ENCODE peak calls at places on chromosomes 2 and 18, in ten cellular contexts. One of them, this sample, is unnamed.
A peak's percentile ranks its signal among the peaks of the same experiment; 100 is the strongest.

GRCh38 chr2:186726938-186727337 is 33.1 kb downstream of the FAM171B start:
- DNase-seq in breast epithelium: no peak
- DNase-seq in heart left ventricle: no peak
- DNase-seq in HCT116: no peak
- DNase-seq in A549: no peak
- DNase-seq in ovary: no peak
- DNase-seq in stomach: no peak
- DNase-seq in IMR-90: peak; percentile 60
- DNase-seq in uterus: no peak
- DNase-seq in spleen: no peak
- DNase-seq in this sample: no peak

GRCh38 chr2:216057688-216058193 is 23.9 kb downstream of the PECR start:
- DNase-seq in breast epithelium: no peak
- DNase-seq in heart left ventricle: no peak
- DNase-seq in HCT116: peak; percentile 13
- DNase-seq in A549: peak; percentile 36
- DNase-seq in ovary: no peak
- DNase-seq in stomach: peak; percentile 40
- DNase-seq in IMR-90: peak; percentile 70
- DNase-seq in uterus: no peak
- DNase-seq in spleen: peak; percentile 87
- DNase-seq in this sample: peak; percentile 64

GRCh38 chr2:127324635-127325034 is 30.7 kb upstream of the ERCC3 start:
- DNase-seq in breast epithelium: no peak
- DNase-seq in heart left ventricle: no peak
- DNase-seq in HCT116: no peak
- DNase-seq in A549: peak; percentile 25
- DNase-seq in ovary: no peak
- DNase-seq in stomach: no peak
- DNase-seq in IMR-90: peak; percentile 68
- DNase-seq in uterus: no peak
- DNase-seq in spleen: no peak
- DNase-seq in this sample: no peak

GRCh38 chr2:220664272-220665107 is 907.6 kb downstream of the EPHA4 start:
- DNase-seq in breast epithelium: no peak
- DNase-seq in heart left ventricle: no peak
- DNase-seq in HCT116: no peak
- DNase-seq in A549: no peak
- DNase-seq in ovary: no peak
- DNase-seq in stomach: no peak
- DNase-seq in IMR-90: peak; percentile 66
- DNase-seq in uterus: no peak
- DNase-seq in spleen: no peak
- DNase-seq in this sample: no peak

GRCh38 chr2:119063146-119063545 is 95.4 kb downstream of the C1QL2 start:
- DNase-seq in breast epithelium: no peak
- DNase-seq in heart left ventricle: no peak
- DNase-seq in HCT116: no peak
- DNase-seq in A549: no peak
- DNase-seq in ovary: no peak
- DNase-seq in stomach: no peak
- DNase-seq in IMR-90: no peak
- DNase-seq in uterus: no peak
- DNase-seq in spleen: no peak
- DNase-seq in this sample: no peak

GRCh38 chr2:161952722-161953322 is 121.2 kb downstream of the DPP4 start:
- DNase-seq in breast epithelium: no peak
- DNase-seq in heart left ventricle: no peak
- DNase-seq in HCT116: no peak
- DNase-seq in A549: no peak
- DNase-seq in ovary: no peak
- DNase-seq in stomach: no peak
- DNase-seq in IMR-90: no peak
- DNase-seq in uterus: no peak
- DNase-seq in spleen: no peak
- DNase-seq in this sample: no peak

GRCh38 chr2:147689510-147689909 is 155.3 kb upstream of the ACVR2A start:
- DNase-seq in breast epithelium: no peak
- DNase-seq in heart left ventricle: no peak
- DNase-seq in HCT116: no peak
- DNase-seq in A549: no peak
- DNase-seq in ovary: no peak
- DNase-seq in stomach: no peak
- DNase-seq in IMR-90: no peak
- DNase-seq in uterus: no peak
- DNase-seq in spleen: no peak
- DNase-seq in this sample: no peak

GRCh38 chr2:58574873-58575272 is 333.7 kb upstream of the FANCL start:
- DNase-seq in breast epithelium: no peak
- DNase-seq in heart left ventricle: no peak
- DNase-seq in HCT116: no peak
- DNase-seq in A549: no peak
- DNase-seq in ovary: no peak
- DNase-seq in stomach: no peak
- DNase-seq in IMR-90: no peak
- DNase-seq in uterus: no peak
- DNase-seq in spleen: no peak
- DNase-seq in this sample: no peak

GRCh38 chr18:26650310-26651285 is 102.2 kb upstream of the KCTD1 start:
- DNase-seq in breast epithelium: no peak
- DNase-seq in heart left ventricle: no peak
- DNase-seq in HCT116: no peak
- DNase-seq in A549: no peak
- DNase-seq in ovary: no peak
- DNase-seq in stomach: no peak
- DNase-seq in IMR-90: no peak
- DNase-seq in uterus: no peak
- DNase-seq in spleen: no peak
- DNase-seq in this sample: no peak

GRCh38 chr2:59301466-59302402 is 1060.6 kb upstream of the FANCL start:
- DNase-seq in breast epithelium: peak; percentile 42
- DNase-seq in heart left ventricle: peak; percentile 29
- DNase-seq in HCT116: peak; percentile 15
- DNase-seq in A549: peak; percentile 7
- DNase-seq in ovary: no peak
- DNase-seq in stomach: peak; percentile 31
- DNase-seq in IMR-90: peak; percentile 70
- DNase-seq in uterus: peak; percentile 29
- DNase-seq in spleen: no peak
- DNase-seq in this sample: peak; percentile 17

GRCh38 chr2:174664084-174664759 is 66.6 kb upstream of the WIPF1 start:
- DNase-seq in breast epithelium: no peak
- DNase-seq in heart left ventricle: no peak
- DNase-seq in HCT116: no peak
- DNase-seq in A549: no peak
- DNase-seq in ovary: no peak
- DNase-seq in stomach: no peak
- DNase-seq in IMR-90: no peak
- DNase-seq in uterus: no peak
- DNase-seq in spleen: no peak
- DNase-seq in this sample: no peak

GRCh38 chr2:133334923-133335322 is 233.3 kb downstream of the NCKAP5 start:
- DNase-seq in breast epithelium: no peak
- DNase-seq in heart left ventricle: no peak
- DNase-seq in HCT116: no peak
- DNase-seq in A549: no peak
- DNase-seq in ovary: no peak
- DNase-seq in stomach: no peak
- DNase-seq in IMR-90: no peak
- DNase-seq in uterus: no peak
- DNase-seq in spleen: no peak
- DNase-seq in this sample: no peak

GRCh38 chr2:16623564-16624418 is 41.8 kb downstream of the CYRIA start:
- DNase-seq in breast epithelium: no peak
- DNase-seq in heart left ventricle: no peak
- DNase-seq in HCT116: no peak
- DNase-seq in A549: no peak
- DNase-seq in ovary: no peak
- DNase-seq in stomach: no peak
- DNase-seq in IMR-90: no peak
- DNase-seq in uterus: no peak
- DNase-seq in spleen: no peak
- DNase-seq in this sample: no peak
- H3K27ac ChIP-seq in breast epithelium: peak overlapping the region; percentile 76
- H3K27ac ChIP-seq in heart left ventricle: peak overlapping the region; percentile 56
- H3K27ac ChIP-seq in HCT116: no peak overlapping the region
- H3K27ac ChIP-seq in A549: no peak overlapping the region
- H3K27ac ChIP-seq in ovary: peak overlapping the region; percentile 75
- H3K27ac ChIP-seq in stomach: peak overlapping the region; percentile 74
- H3K27ac ChIP-seq in IMR-90: no peak overlapping the region
- H3K27ac ChIP-seq in uterus: no peak overlapping the region
- H3K27ac ChIP-seq in spleen: no peak overlapping the region
- H3K27ac ChIP-seq in this sample: peak overlapping the region; percentile 80

GRCh38 chr2:130156624-130157004 is 11.7 kb upstream of the CCDC74B start:
- DNase-seq in breast epithelium: no peak
- DNase-seq in heart left ventricle: no peak
- DNase-seq in HCT116: no peak
- DNase-seq in A549: no peak
- DNase-seq in ovary: no peak
- DNase-seq in stomach: no peak
- DNase-seq in IMR-90: no peak
- DNase-seq in uterus: no peak
- DNase-seq in spleen: peak; percentile 73
- DNase-seq in this sample: peak; percentile 36
- TF ChIP-seq POLR2A in breast epithelium: no peak
- TF ChIP-seq POLR2A in heart left ventricle: no peak
- TF ChIP-seq POLR2A in HCT116: no peak
- TF ChIP-seq POLR2A in A549: no peak
- TF ChIP-seq POLR2A in ovary: no peak
- TF ChIP-seq POLR2A in stomach: no peak
- TF ChIP-seq POLR2A in IMR-90: no peak
- TF ChIP-seq POLR2A in uterus: no peak
- TF ChIP-seq POLR2A in spleen: no peak
- TF ChIP-seq POLR2A in this sample: no peak

DNA sequence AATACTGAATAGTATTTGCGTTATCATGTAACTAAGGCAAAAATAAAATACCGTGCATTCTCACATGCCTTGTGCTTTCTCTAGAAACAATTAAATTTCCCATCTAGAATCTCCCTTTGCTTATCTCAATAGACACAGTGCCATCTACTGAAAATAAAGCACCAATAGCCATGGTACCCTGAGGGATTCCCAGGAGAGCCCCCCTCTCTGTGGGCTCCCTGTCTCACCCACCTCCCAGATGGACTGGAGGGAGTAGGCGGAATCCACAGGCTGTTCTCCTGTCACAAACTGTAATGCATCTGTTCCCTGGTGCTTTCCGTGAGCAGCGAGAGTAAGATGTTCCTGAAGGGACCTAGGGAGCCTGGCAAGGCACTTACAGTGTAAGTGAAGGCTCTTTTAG is 112.4 kb upstream of the UPP2 start:
- DNase-seq in breast epithelium: no peak
- DNase-seq in heart left ventricle: no peak
- DNase-seq in HCT116: no peak
- DNase-seq in A549: no peak
- DNase-seq in ovary: no peak
- DNase-seq in stomach: no peak
- DNase-seq in IMR-90: no peak
- DNase-seq in uterus: no peak
- DNase-seq in spleen: no peak
- DNase-seq in this sample: no peak
- TF ChIP-seq CTCF in breast epithelium: no peak
- TF ChIP-seq CTCF in heart left ventricle: no peak
- TF ChIP-seq CTCF in HCT116: no peak
- TF ChIP-seq CTCF in A549: no peak
- TF ChIP-seq CTCF in ovary: no peak
- TF ChIP-seq CTCF in stomach: no peak
- TF ChIP-seq CTCF in IMR-90: no peak
- TF ChIP-seq CTCF in uterus: no peak
- TF ChIP-seq CTCF in spleen: no peak
- TF ChIP-seq CTCF in this sample: no peak

GRCh38 chr2:233421091-233421816 is 67.0 kb downstream of the DGKD start:
- DNase-seq in breast epithelium: peak; percentile 1
- DNase-seq in heart left ventricle: no peak
- DNase-seq in HCT116: no peak
- DNase-seq in A549: no peak
- DNase-seq in ovary: no peak
- DNase-seq in stomach: peak; percentile 29
- DNase-seq in IMR-90: no peak
- DNase-seq in uterus: no peak
- DNase-seq in spleen: no peak
- DNase-seq in this sample: no peak

GRCh38 chr2:233418052-233418760 is 63.9 kb downstream of the DGKD start:
- DNase-seq in breast epithelium: no peak
- DNase-seq in heart left ventricle: no peak
- DNase-seq in HCT116: no peak
- DNase-seq in A549: no peak
- DNase-seq in ovary: no peak
- DNase-seq in stomach: peak; percentile 59
- DNase-seq in IMR-90: no peak
- DNase-seq in uterus: no peak
- DNase-seq in spleen: no peak
- DNase-seq in this sample: peak; percentile 36

GRCh38 chr2:233417282-233417681 is 63.0 kb downstream of the DGKD start:
- DNase-seq in breast epithelium: no peak
- DNase-seq in heart left ventricle: no peak
- DNase-seq in HCT116: no peak
- DNase-seq in A549: no peak
- DNase-seq in ovary: no peak
- DNase-seq in stomach: peak; percentile 16
- DNase-seq in IMR-90: no peak
- DNase-seq in uterus: no peak
- DNase-seq in spleen: no peak
- DNase-seq in this sample: no peak

GRCh38 chr2:233419626-233420431 is 65.5 kb downstream of the DGKD start:
- DNase-seq in breast epithelium: no peak
- DNase-seq in heart left ventricle: no peak
- DNase-seq in HCT116: no peak
- DNase-seq in A549: no peak
- DNase-seq in ovary: no peak
- DNase-seq in stomach: peak; percentile 76
- DNase-seq in IMR-90: peak; percentile 31
- DNase-seq in uterus: no peak
- DNase-seq in spleen: peak; percentile 32
- DNase-seq in this sample: peak; percentile 61

DNA sequence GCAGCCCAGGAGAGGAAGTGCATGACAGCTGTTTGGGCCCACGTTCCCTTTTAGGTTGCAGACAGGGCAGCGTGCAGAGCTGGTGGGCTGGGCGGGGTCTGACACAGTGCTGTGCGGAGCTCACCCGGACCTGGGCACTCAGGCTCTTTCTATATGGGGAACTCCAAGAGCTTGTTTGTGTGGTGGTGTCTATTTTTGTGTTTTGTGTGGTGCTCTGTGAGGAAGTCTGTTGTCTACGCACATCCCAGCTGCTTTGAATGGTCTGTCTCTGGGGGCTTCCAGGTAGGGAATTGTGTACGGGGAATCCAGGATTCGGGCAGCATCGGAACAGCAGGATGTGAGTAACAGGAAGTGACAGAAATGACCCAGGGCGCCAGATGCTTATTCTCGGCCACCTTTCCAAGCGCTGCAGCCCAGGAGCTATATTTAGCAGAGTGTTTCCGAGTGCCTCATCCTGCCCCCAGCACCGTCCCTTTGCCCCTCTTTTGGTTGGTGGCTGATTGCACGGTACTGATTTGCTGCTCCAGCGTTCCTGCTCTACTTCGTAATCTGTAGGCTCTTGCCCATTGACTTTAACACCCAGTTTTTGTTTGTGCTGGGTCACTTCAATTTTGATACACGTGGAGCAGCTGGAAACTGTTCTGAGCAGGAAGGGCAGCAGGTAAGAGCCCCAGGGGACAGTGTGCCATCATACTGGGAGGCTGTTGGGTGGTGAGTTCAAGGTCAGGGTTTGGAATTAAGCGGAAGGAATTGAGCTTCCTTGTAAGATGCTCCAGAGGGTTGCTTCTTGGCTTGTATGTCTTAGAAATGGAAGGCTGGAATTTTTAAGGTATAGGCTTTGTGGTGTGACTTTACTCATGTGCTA is 64.7 kb downstream of the DGKD start:
- DNase-seq in breast epithelium: no peak
- DNase-seq in heart left ventricle: peak; percentile 81
- DNase-seq in HCT116: peak; percentile 37
- DNase-seq in A549: peak; percentile 47
- DNase-seq in ovary: no peak
- DNase-seq in stomach: peak; percentile 65
- DNase-seq in IMR-90: peak; percentile 57
- DNase-seq in uterus: no peak
- DNase-seq in spleen: peak; percentile 91
- DNase-seq in this sample: no peak
- H3K27ac ChIP-seq in breast epithelium: peak overlapping the region; percentile 48
- H3K27ac ChIP-seq in heart left ventricle: peak overlapping the region; percentile 93
- H3K27ac ChIP-seq in HCT116: peak overlapping the region; percentile 77
- H3K27ac ChIP-seq in A549: peak overlapping the region; percentile 99
- H3K27ac ChIP-seq in ovary: peak overlapping the region; percentile 60
- H3K27ac ChIP-seq in stomach: peak overlapping the region; percentile 92
- H3K27ac ChIP-seq in IMR-90: no peak overlapping the region
- H3K27ac ChIP-seq in uterus: peak overlapping the region; percentile 40
- H3K27ac ChIP-seq in spleen: peak overlapping the region; percentile 37
- H3K27ac ChIP-seq in this sample: peak overlapping the region; percentile 20

This sample was measured in Peyer's patch.